ENCODE peak calls at places on chromosomes 12 and 14, in ten cellular contexts. S is AG08395; H is activated T-cell treated with anti-CD3 and anti-CD28 coated beads, Interleukin-2, amount 50 U/mL, for 48 hours; E is HFF-Myc; V is GM13977; P is osteoblast; R is heart left ventricle; U is trophoblast cell; F is NB4; J is choroid plexus epithelial cell. M is an unnamed sample.

GRCh38 chr12:45040977-45041376 is 9.9 kb downstream of the DBX2 start:
- DNase-seq in S (no peak), H (no peak), E (no peak), V (no peak), P (no peak), R (no peak), U (no peak), F (no peak), J (no peak), M (no peak)

GRCh38 chr14:105124837-105125222 is 43.7 kb downstream of the JAG2 start:
- DNase-seq in S (no peak), H (no peak), E (no peak), V (no peak), P (no peak), R (peak; percentile 5), U (no peak), F (no peak), J (no peak), M (no peak)

GRCh38 chr12:113862570-113863454 is 103.3 kb downstream of the RBM19 start:
- DNase-seq in S (peak; percentile 81), H (peak; percentile 23), E (peak; percentile 66), V (peak; percentile 55), P (peak; percentile 94), R (no peak), U (no peak), F (peak; percentile 99), J (peak; percentile 85), M (peak; percentile 75)

GRCh38 chr14:73741876-73742519 is 27.8 kb upstream of the PNMA1 start:
- DNase-seq in S (no peak), H (peak; percentile 61), E (no peak), V (no peak), P (peak; percentile 68), R (no peak), U (no peak), F (peak; percentile 88), J (no peak), M (no peak)

GRCh38 chr14:96762650-96763049 is 34.5 kb upstream of the VRK1 start:
- DNase-seq in S (peak; percentile 52), H (peak; percentile 24), E (peak; percentile 27), V (peak; percentile 79), P (peak; percentile 77), R (no peak), U (peak; percentile 56), F (peak; percentile 74), J (peak; percentile 80), M (peak; percentile 90)

GRCh38 chr12:2047752-2048151 is 5.0 kb upstream of the CACNA1C start:
- DNase-seq in S (no peak), H (no peak), E (no peak), V (no peak), P (no peak), R (no peak), U (no peak), F (no peak), J (no peak), M (no peak)

GRCh38 chr14:77421241-77421640 is 2.1 kb downstream of the NOXRED1 start:
- DNase-seq in S (no peak), H (no peak), E (no peak), V (no peak), P (peak; percentile 58), R (no peak), U (no peak), F (peak; percentile 12), J (peak; percentile 33), M (no peak)

GRCh38 chr12:118022728-118023109 is 6.2 kb downstream of the RFC5 start:
- DNase-seq in S (no peak), H (no peak), E (no peak), V (no peak), P (no peak), R (no peak), U (no peak), F (no peak), J (no peak), M (peak; percentile 15)

GRCh38 chr12:57161491-57161890 is 14.1 kb upstream of the LRP1-AS start:
- DNase-seq in S (no peak), H (no peak), E (no peak), V (no peak), P (peak; percentile 97), R (no peak), U (no peak), F (no peak), J (peak; percentile 57), M (no peak)

GRCh38 chr12:1644523-1645438 is 15.8 kb downstream of the WNT5B start:
- DNase-seq in S (peak; percentile 92), H (no peak), E (peak; percentile 53), V (no peak), P (peak; percentile 97), R (peak; percentile 83), U (no peak), F (peak; percentile 40), J (peak; percentile 87), M (peak; percentile 80)

GRCh38 chr12:115680967-115681366 is 596.5 kb downstream of the MED13L start:
- DNase-seq in S (no peak), H (no peak), E (no peak), V (no peak), P (no peak), R (no peak), U (no peak), F (no peak), J (no peak), M (no peak)

GRCh38 chr12:21819236-21819635 is 44.7 kb upstream of the KCNJ8 start:
- DNase-seq in S (no peak), H (no peak), E (no peak), V (no peak), P (no peak), R (no peak), U (peak; percentile 17), F (no peak), J (peak; percentile 75), M (no peak)

GRCh38 chr12:5329118-5329517 is 102.8 kb upstream of the NTF3 start:
- DNase-seq in S (no peak), H (no peak), E (no peak), V (no peak), P (no peak), R (no peak), U (no peak), F (no peak), J (no peak), M (no peak)

GRCh38 chr12:108734200-108734906 is 3.0 kb upstream of the CORO1C start:
- DNase-seq in S (peak; percentile 75), H (no peak), E (peak; percentile 68), V (no peak), P (peak; percentile 95), R (no peak), U (peak; percentile 96), F (peak; percentile 85), J (peak; percentile 79), M (no peak)

GRCh38 chr12:53225635-53226424 is 6.2 kb downstream of the RARG start:
- DNase-seq in S (no peak), H (no peak), E (no peak), V (no peak), P (peak; percentile 84), R (no peak), U (no peak), F (no peak), J (no peak), M (peak; percentile 36)

GRCh38 chr12:47882796-47883546 is 21.8 kb downstream of the VDR start:
- DNase-seq in S (no peak), H (peak; percentile 64), E (no peak), V (peak; percentile 56), P (peak; percentile 15), R (no peak), U (no peak), F (no peak), J (no peak), M (no peak)

GRCh38 chr12:13175499-13175898 is 21.0 kb upstream of the EMP1 start:
- DNase-seq in S (peak; percentile 75), H (no peak), E (no peak), V (no peak), P (peak; percentile 18), R (no peak), U (peak; percentile 35), F (peak; percentile 25), J (no peak), M (peak; percentile 65)

GRCh38 chr12:66066071-66066928 is 64.2 kb downstream of the LLPH start:
- DNase-seq in S (no peak), H (peak; percentile 21), E (peak; percentile 83), V (no peak), P (peak; percentile 80), R (no peak), U (no peak), F (peak; percentile 54), J (peak; percentile 89), M (peak; percentile 70)

GRCh38 chr12:22357531-22357930 is 23.0 kb upstream of the ST8SIA1 start:
- DNase-seq in S (no peak), H (no peak), E (no peak), V (no peak), P (no peak), R (no peak), U (no peak), F (no peak), J (no peak), M (no peak)

GRCh38 chr14:79534703-79535353 is 676.5 kb downstream of the DIO2 start:
- DNase-seq in S (no peak), H (no peak), E (no peak), V (no peak), P (no peak), R (no peak), U (no peak), F (no peak), J (no peak), M (no peak)

GRCh38 chr14:95497561-95498011 is 18.9 kb downstream of the SYNE3 start:
- DNase-seq in S (no peak), H (no peak), E (no peak), V (no peak), P (no peak), R (no peak), U (no peak), F (no peak), J (no peak), M (peak; percentile 86)

GRCh38 chr12:96258451-96258933 is 64.3 kb downstream of the ELK3 start:
- DNase-seq in S (peak; percentile 63), H (no peak), E (no peak), V (no peak), P (no peak), R (peak; percentile 80), U (no peak), F (peak; percentile 88), J (peak; percentile 95), M (peak; percentile 57)

GRCh38 chr12:124640096-124640495 is 72.7 kb upstream of the NCOR2 start:
- DNase-seq in S (peak; percentile 34), H (no peak), E (no peak), V (no peak), P (peak; percentile 94), R (no peak), U (no peak), F (peak; percentile 64), J (no peak), M (no peak)

GRCh38 chr12:120197542-120197887 is 3.0 kb upstream of the GCN1 start:
- DNase-seq in S (no peak), H (no peak), E (no peak), V (no peak), P (no peak), R (no peak), U (no peak), F (no peak), J (no peak), M (no peak)

GRCh38 chr12:4932576-4932975 is 22.9 kb downstream of the KCNA1 start:
- DNase-seq in S (no peak), H (no peak), E (no peak), V (no peak), P (no peak), R (no peak), U (no peak), F (no peak), J (no peak), M (no peak)

GRCh38 chr14:44030963-44031362 is 476.1 kb downstream of the FSCB start:
- DNase-seq in S (no peak), H (no peak), E (no peak), V (no peak), P (no peak), R (no peak), U (no peak), F (no peak), J (no peak), M (no peak)

GRCh38 chr14:97713023-97713422 is 915.8 kb downstream of the VRK1 start:
- DNase-seq in S (no peak), H (peak; percentile 27), E (no peak), V (no peak), P (no peak), R (no peak), U (peak; percentile 65), F (no peak), J (no peak), M (no peak)

GRCh38 chr12:75592086-75592485 is 80.7 kb upstream of the KRR1 start:
- DNase-seq in S (no peak), H (no peak), E (peak; percentile 63), V (no peak), P (no peak), R (no peak), U (no peak), F (no peak), J (no peak), M (peak; percentile 87)